ENCODE peak calls at places on chromosomes 13 and 19, in six cellular contexts. One of them, this sample, is unnamed.

GRCh38 chr13:30364876-30365275 is 57.4 kb upstream of the UBE2L5 start:
- DNase-seq in B cell: no peak
- DNase-seq in left lung: no peak
- DNase-seq in CD8-positive, alpha-beta T cell: no peak
- DNase-seq in fibroblast of the aortic adventitia: no peak
- DNase-seq in H9: no peak
- DNase-seq in this sample: peak; percentile 42

GRCh38 chr19:42111384-42111783 is 20.9 kb downstream of the POU2F2 start:
- DNase-seq in B cell: no peak
- DNase-seq in left lung: no peak
- DNase-seq in CD8-positive, alpha-beta T cell: no peak
- DNase-seq in fibroblast of the aortic adventitia: peak; percentile 90
- DNase-seq in H9: no peak
- DNase-seq in this sample: peak; percentile 93

GRCh38 chr13:50715402-50716146 is 127.9 kb downstream of the DLEU7 start:
- DNase-seq in B cell: no peak
- DNase-seq in left lung: peak; percentile 90
- DNase-seq in CD8-positive, alpha-beta T cell: no peak
- DNase-seq in fibroblast of the aortic adventitia: no peak
- DNase-seq in H9: no peak
- DNase-seq in this sample: no peak

GRCh38 chr13:58318495-58319167 is 687.1 kb downstream of the PCDH17 start:
- DNase-seq in B cell: no peak
- DNase-seq in left lung: peak; percentile 69
- DNase-seq in CD8-positive, alpha-beta T cell: no peak
- DNase-seq in fibroblast of the aortic adventitia: no peak
- DNase-seq in H9: no peak
- DNase-seq in this sample: no peak

GRCh38 chr13:112814905-112815585 is 125.2 kb downstream of the ATP11A start:
- DNase-seq in B cell: no peak
- DNase-seq in left lung: no peak
- DNase-seq in CD8-positive, alpha-beta T cell: no peak
- DNase-seq in fibroblast of the aortic adventitia: peak; percentile 22
- DNase-seq in H9: no peak
- DNase-seq in this sample: peak; percentile 18

GRCh38 chr13:109700176-109700575 is 86.2 kb downstream of the IRS2 start:
- DNase-seq in B cell: no peak
- DNase-seq in left lung: no peak
- DNase-seq in CD8-positive, alpha-beta T cell: no peak
- DNase-seq in fibroblast of the aortic adventitia: peak; percentile 24
- DNase-seq in H9: no peak
- DNase-seq in this sample: peak; percentile 46

GRCh38 chr19:41997121-41997850 is 3.3 kb upstream of the ATP1A3 start:
- DNase-seq in B cell: peak; percentile 66
- DNase-seq in left lung: peak; percentile 86
- DNase-seq in CD8-positive, alpha-beta T cell: peak; percentile 30
- DNase-seq in fibroblast of the aortic adventitia: peak; percentile 38
- DNase-seq in H9: peak; percentile 81
- DNase-seq in this sample: peak; percentile 17

GRCh38 chr19:18951721-18952281 is 10.8 kb upstream of the HOMER3 start:
- DNase-seq in B cell: no peak
- DNase-seq in left lung: no peak
- DNase-seq in CD8-positive, alpha-beta T cell: no peak
- DNase-seq in fibroblast of the aortic adventitia: peak; percentile 53
- DNase-seq in H9: no peak
- DNase-seq in this sample: peak; percentile 32

GRCh38 chr13:28579334-28579733 is 79.6 kb upstream of the POMP start:
- DNase-seq in B cell: no peak
- DNase-seq in left lung: no peak
- DNase-seq in CD8-positive, alpha-beta T cell: no peak
- DNase-seq in fibroblast of the aortic adventitia: no peak
- DNase-seq in H9: peak; percentile 45
- DNase-seq in this sample: no peak

GRCh38 chr13:38804061-38804460 is 117.2 kb downstream of the FREM2 start:
- DNase-seq in B cell: no peak
- DNase-seq in left lung: no peak
- DNase-seq in CD8-positive, alpha-beta T cell: no peak
- DNase-seq in fibroblast of the aortic adventitia: no peak
- DNase-seq in H9: no peak
- DNase-seq in this sample: no peak

GRCh38 chr13:98035373-98035772 is 81.9 kb downstream of the IPO5 start:
- DNase-seq in B cell: no peak
- DNase-seq in left lung: no peak
- DNase-seq in CD8-positive, alpha-beta T cell: no peak
- DNase-seq in fibroblast of the aortic adventitia: no peak
- DNase-seq in H9: no peak
- DNase-seq in this sample: no peak

GRCh38 chr19:35913589-35913988 is 5.5 kb upstream of the TYROBP start:
- DNase-seq in B cell: no peak
- DNase-seq in left lung: no peak
- DNase-seq in CD8-positive, alpha-beta T cell: no peak
- DNase-seq in fibroblast of the aortic adventitia: no peak
- DNase-seq in H9: no peak
- DNase-seq in this sample: no peak

GRCh38 chr19:29329460-29330134 is 116.6 kb upstream of the UQCRFS1 start:
- DNase-seq in B cell: no peak
- DNase-seq in left lung: no peak
- DNase-seq in CD8-positive, alpha-beta T cell: no peak
- DNase-seq in fibroblast of the aortic adventitia: no peak
- DNase-seq in H9: peak; percentile 81
- DNase-seq in this sample: peak; percentile 7

DNA sequence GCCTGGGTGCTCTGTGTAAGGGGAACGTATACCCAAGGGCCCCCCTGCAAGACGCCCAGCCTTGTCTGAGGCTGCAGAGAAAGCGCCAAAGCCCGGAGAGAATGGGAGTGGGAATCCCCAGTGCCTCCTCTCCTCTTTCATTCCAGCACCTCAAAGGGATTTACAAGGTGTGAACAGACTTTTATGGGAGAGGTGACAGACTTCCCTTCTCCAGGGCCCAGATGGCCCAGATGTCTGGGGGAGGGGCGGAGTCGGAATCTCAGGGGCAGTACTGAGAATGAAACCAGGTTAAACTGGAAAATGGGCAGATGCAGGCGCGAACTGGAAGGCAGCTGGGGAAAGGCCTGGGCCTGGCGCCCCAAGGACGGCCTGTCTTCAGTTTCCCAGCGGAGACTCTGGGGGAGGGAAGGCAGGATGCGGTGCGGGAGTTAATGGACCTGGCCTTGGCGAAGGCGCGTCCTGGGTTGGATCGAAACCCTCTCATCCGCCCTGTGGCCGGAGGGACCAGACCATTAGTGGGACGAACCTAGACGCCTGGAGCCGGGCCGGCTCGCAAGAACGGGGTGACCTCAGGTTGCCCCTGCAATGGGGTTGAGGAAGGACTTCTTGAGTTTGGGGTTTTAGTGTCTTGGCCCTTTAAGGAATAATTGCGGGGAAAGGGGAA is 622 bp upstream of the TRIP10 start:
- DNase-seq in B cell: no peak
- DNase-seq in left lung: peak; percentile 81
- DNase-seq in CD8-positive, alpha-beta T cell: peak; percentile 21
- DNase-seq in fibroblast of the aortic adventitia: no peak
- DNase-seq in H9: no peak
- DNase-seq in this sample: no peak
- TF ChIP-seq CTCF in B cell: peak; percentile 8
- TF ChIP-seq CTCF in left lung: no peak
- TF ChIP-seq CTCF in CD8-positive, alpha-beta T cell: peak; percentile 3
- TF ChIP-seq CTCF in fibroblast of the aortic adventitia: no peak
- TF ChIP-seq CTCF in H9: no peak
- TF ChIP-seq CTCF in this sample: no peak

GRCh38 chr19:21910318-21910717 is 74.3 kb upstream of the ZNF43 start:
- DNase-seq in B cell: no peak
- DNase-seq in left lung: no peak
- DNase-seq in CD8-positive, alpha-beta T cell: no peak
- DNase-seq in fibroblast of the aortic adventitia: no peak
- DNase-seq in H9: no peak
- DNase-seq in this sample: no peak
- TF ChIP-seq CTCF in B cell: no peak
- TF ChIP-seq CTCF in left lung: no peak
- TF ChIP-seq CTCF in CD8-positive, alpha-beta T cell: no peak
- TF ChIP-seq CTCF in fibroblast of the aortic adventitia: no peak
- TF ChIP-seq CTCF in H9: no peak
- TF ChIP-seq CTCF in this sample: no peak

GRCh38 chr19:30649934-30650614 is 277.9 kb downstream of the ZNF536 start:
- DNase-seq in B cell: peak; percentile 19
- DNase-seq in left lung: no peak
- DNase-seq in CD8-positive, alpha-beta T cell: no peak
- DNase-seq in fibroblast of the aortic adventitia: peak; percentile 64
- DNase-seq in H9: no peak
- DNase-seq in this sample: peak; percentile 68
- TF ChIP-seq CTCF in B cell: peak; percentile 57
- TF ChIP-seq CTCF in left lung: peak; percentile 51
- TF ChIP-seq CTCF in CD8-positive, alpha-beta T cell: peak; percentile 46
- TF ChIP-seq CTCF in fibroblast of the aortic adventitia: peak; percentile 85
- TF ChIP-seq CTCF in H9: peak; percentile 93
- TF ChIP-seq CTCF in this sample: peak; percentile 98

GRCh38 chr19:50222691-50223438 is 19.4 kb downstream of the MYH14 start:
- DNase-seq in B cell: no peak
- DNase-seq in left lung: no peak
- DNase-seq in CD8-positive, alpha-beta T cell: no peak
- DNase-seq in fibroblast of the aortic adventitia: no peak
- DNase-seq in H9: no peak
- DNase-seq in this sample: no peak

GRCh38 chr19:50223439-50223716 is 20.0 kb downstream of the MYH14 start:
- DNase-seq in B cell: no peak
- DNase-seq in left lung: no peak
- DNase-seq in CD8-positive, alpha-beta T cell: no peak
- DNase-seq in fibroblast of the aortic adventitia: no peak
- DNase-seq in H9: no peak
- DNase-seq in this sample: no peak

GRCh38 chr19:50226536-50226935 is 23.1 kb downstream of the MYH14 start:
- DNase-seq in B cell: no peak
- DNase-seq in left lung: no peak
- DNase-seq in CD8-positive, alpha-beta T cell: no peak
- DNase-seq in fibroblast of the aortic adventitia: no peak
- DNase-seq in H9: no peak
- DNase-seq in this sample: no peak

GRCh38 chr19:50221087-50221486 is 17.7 kb downstream of the MYH14 start:
- DNase-seq in B cell: no peak
- DNase-seq in left lung: no peak
- DNase-seq in CD8-positive, alpha-beta T cell: no peak
- DNase-seq in fibroblast of the aortic adventitia: no peak
- DNase-seq in H9: no peak
- DNase-seq in this sample: no peak

DNA sequence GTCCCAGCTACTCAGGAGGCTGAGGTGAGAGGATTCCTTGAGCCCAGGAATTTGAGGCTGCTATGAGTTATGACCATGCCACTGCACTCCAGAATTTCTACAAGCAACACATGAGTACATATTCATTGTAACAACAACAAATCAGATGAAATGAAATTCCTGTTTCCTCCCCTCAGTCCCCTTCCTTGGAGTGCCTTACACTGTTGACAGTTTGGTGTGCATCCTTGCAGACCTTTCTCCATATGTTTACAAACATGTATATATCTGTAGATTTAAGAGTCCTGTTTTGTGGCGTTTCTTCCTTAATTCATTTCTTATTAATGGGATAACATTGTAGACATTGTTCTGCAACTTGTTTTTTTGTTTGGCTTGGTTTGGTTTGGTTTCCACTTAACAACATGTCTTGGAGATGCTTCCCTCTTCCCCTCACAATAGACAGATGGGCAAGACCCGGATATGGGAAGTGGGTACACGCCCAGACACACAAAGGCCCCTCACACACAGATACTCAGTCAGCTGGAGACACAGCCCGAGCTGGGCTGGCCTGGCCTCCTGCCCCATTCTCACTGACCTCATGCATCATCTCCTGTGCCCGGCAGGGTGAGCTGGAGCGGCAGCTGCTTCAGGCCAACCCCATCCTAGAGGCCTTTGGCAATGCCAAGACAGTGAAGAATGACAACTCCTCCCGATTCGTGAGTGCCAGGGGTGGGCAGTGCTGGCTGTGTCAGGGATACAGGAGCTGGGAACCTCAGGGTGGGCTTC is 21.7 kb downstream of the MYH14 start:
- DNase-seq in B cell: no peak
- DNase-seq in left lung: no peak
- DNase-seq in CD8-positive, alpha-beta T cell: no peak
- DNase-seq in fibroblast of the aortic adventitia: no peak
- DNase-seq in H9: no peak
- DNase-seq in this sample: no peak
- TF ChIP-seq CTCF in B cell: no peak
- TF ChIP-seq CTCF in left lung: no peak
- TF ChIP-seq CTCF in CD8-positive, alpha-beta T cell: no peak
- TF ChIP-seq CTCF in fibroblast of the aortic adventitia: no peak
- TF ChIP-seq CTCF in H9: no peak
- TF ChIP-seq CTCF in this sample: no peak

GRCh38 chr19:57465680-57466381 is 8.9 kb upstream of the VN1R1 start:
- DNase-seq in B cell: peak; percentile 40
- DNase-seq in left lung: no peak
- DNase-seq in CD8-positive, alpha-beta T cell: no peak
- DNase-seq in fibroblast of the aortic adventitia: peak; percentile 30
- DNase-seq in H9: no peak
- DNase-seq in this sample: peak; percentile 23
- TF ChIP-seq CTCF in B cell: peak; percentile 36
- TF ChIP-seq CTCF in left lung: no peak
- TF ChIP-seq CTCF in CD8-positive, alpha-beta T cell: no peak
- TF ChIP-seq CTCF in fibroblast of the aortic adventitia: peak; percentile 31
- TF ChIP-seq CTCF in H9: peak; percentile 76
- TF ChIP-seq CTCF in this sample: peak; percentile 45

GRCh38 chr19:56746367-56746766 is 74.8 kb upstream of the ZNF835 start:
- DNase-seq in B cell: no peak
- DNase-seq in left lung: no peak
- DNase-seq in CD8-positive, alpha-beta T cell: no peak
- DNase-seq in fibroblast of the aortic adventitia: no peak
- DNase-seq in H9: no peak
- DNase-seq in this sample: no peak

GRCh38 chr19:56751078-56751489 is 79.5 kb upstream of the ZNF835 start:
- DNase-seq in B cell: no peak
- DNase-seq in left lung: no peak
- DNase-seq in CD8-positive, alpha-beta T cell: no peak
- DNase-seq in fibroblast of the aortic adventitia: no peak
- DNase-seq in H9: no peak
- DNase-seq in this sample: no peak

GRCh38 chr19:56750658-56751057 is 79.1 kb upstream of the ZNF835 start:
- DNase-seq in B cell: no peak
- DNase-seq in left lung: no peak
- DNase-seq in CD8-positive, alpha-beta T cell: no peak
- DNase-seq in fibroblast of the aortic adventitia: no peak
- DNase-seq in H9: no peak
- DNase-seq in this sample: no peak

GRCh38 chr19:56748443-56748842 is 76.9 kb upstream of the ZNF835 start:
- DNase-seq in B cell: no peak
- DNase-seq in left lung: no peak
- DNase-seq in CD8-positive, alpha-beta T cell: no peak
- DNase-seq in fibroblast of the aortic adventitia: no peak
- DNase-seq in H9: no peak
- DNase-seq in this sample: no peak
- TF ChIP-seq CTCF in B cell: no peak
- TF ChIP-seq CTCF in left lung: peak; percentile 44
- TF ChIP-seq CTCF in CD8-positive, alpha-beta T cell: no peak
- TF ChIP-seq CTCF in fibroblast of the aortic adventitia: no peak
- TF ChIP-seq CTCF in H9: peak; percentile 43
- TF ChIP-seq CTCF in this sample: no peak